ENCODE peak calls at places on chromosome 6, in nine cellular contexts. T is astrocyte of the spinal cord, C is fibroblast of lung, V is fibroblast of pulmonary artery, H is BJ, E is AG09309, B is A673, A is lower lobe of right lung, J is psoas muscle. G is an unnamed sample.

GRCh38 chr6:36443951-36444428 is 1.2 kb downstream of the KCTD20 start:
- DNase-seq in T (peak), C (peak), V (peak), H (no peak), E (no peak), B (peak), A (no peak), J (no peak), G (no peak)

GRCh38 chr6:85287158-85287557 is 162.7 kb upstream of the NT5E start:
- DNase-seq in T (no peak), C (no peak), V (no peak), H (no peak), E (no peak), B (no peak), A (no peak), J (no peak), G (no peak)

GRCh38 chr6:170093276-170093657 is 197.6 kb downstream of the DLL1 start:
- DNase-seq in T (no peak), C (no peak), V (no peak), H (no peak), E (no peak), B (no peak), A (peak), J (no peak), G (no peak)

GRCh38 chr6:11766589-11767450 is 11.8 kb downstream of the ADTRP start:
- DNase-seq in T (peak), C (peak), V (peak), H (peak), E (peak), B (peak), A (no peak), J (no peak), G (peak)

GRCh38 chr6:84183430-84183829 is 44.0 kb downstream of the CEP162 start:
- DNase-seq in T (no peak), C (no peak), V (no peak), H (no peak), E (no peak), B (no peak), A (no peak), J (no peak), G (peak)

GRCh38 chr6:164142312-164142711 is 727.8 kb downstream of the QKI start:
- DNase-seq in T (no peak), C (no peak), V (no peak), H (no peak), E (no peak), B (no peak), A (no peak), J (no peak), G (no peak)

GRCh38 chr6:129276986-129277385 is 394.0 kb downstream of the LAMA2 start:
- DNase-seq in T (no peak), C (no peak), V (peak), H (no peak), E (no peak), B (no peak), A (no peak), J (no peak), G (no peak)

GRCh38 chr6:130697661-130698535 is 129.3 kb upstream of the SMLR1 start:
- DNase-seq in T (peak), C (peak), V (peak), H (no peak), E (no peak), B (peak), A (no peak), J (no peak), G (peak)

GRCh38 chr6:52566853-52567279 is 10.0 kb downstream of the TRAM2 start:
- DNase-seq in T (peak), C (peak), V (peak), H (peak), E (peak), B (no peak), A (no peak), J (peak), G (peak)

GRCh38 chr6:65399355-65400084 is 307.5 kb downstream of the EYS start:
- DNase-seq in T (no peak), C (no peak), V (no peak), H (no peak), E (no peak), B (no peak), A (no peak), J (no peak), G (no peak)

GRCh38 chr6:65398851-65399250 is 308.2 kb downstream of the EYS start:
- DNase-seq in T (no peak), C (no peak), V (no peak), H (no peak), E (no peak), B (no peak), A (no peak), J (no peak), G (no peak)

DNA sequence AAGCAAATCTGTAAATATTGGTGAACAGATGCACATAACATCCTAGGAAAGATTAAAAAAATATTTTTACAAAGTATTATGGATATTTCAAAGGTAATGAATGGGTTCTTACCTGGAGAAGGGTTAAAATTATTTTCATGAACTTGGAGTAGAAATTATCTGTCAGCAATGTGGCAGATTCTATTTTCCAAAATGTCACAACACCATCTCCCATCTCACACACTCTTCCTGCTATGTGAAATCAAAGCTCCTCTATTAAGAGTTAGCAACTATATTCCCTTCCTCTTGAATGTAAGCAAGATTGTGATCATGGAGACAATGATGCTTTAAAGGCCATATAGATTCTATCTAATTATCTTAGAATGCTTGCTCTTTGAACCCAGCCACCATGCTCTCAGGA is 304.5 kb downstream of the EYS start:
- DNase-seq in T (no peak), C (no peak), V (no peak), H (no peak), E (no peak), B (no peak), A (no peak), J (no peak), G (no peak)
- H3K4me3 ChIP-seq in T (no peak), C (no peak), V (no peak), H (no peak), E (no peak), B (no peak), A (no peak), J (no peak), G (no peak)

DNA sequence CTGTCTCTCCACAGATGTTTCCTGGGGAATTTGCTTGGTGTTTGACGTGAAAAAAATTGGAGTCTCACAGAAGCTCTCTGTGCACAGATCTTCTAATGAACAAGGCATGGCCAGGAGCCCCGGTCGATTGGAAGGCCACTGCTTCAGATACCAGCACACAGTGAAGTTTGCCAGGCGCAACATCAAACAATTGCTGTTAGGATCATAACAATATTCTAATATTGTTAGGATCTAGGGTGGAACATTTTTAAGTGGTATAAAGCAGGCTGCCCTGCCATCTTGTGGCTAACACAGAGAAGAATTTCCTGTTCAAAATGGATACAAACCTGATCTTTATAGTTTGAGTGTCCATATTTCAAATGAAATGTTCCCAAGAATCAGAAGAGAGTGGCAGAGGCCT is 64.1 kb downstream of the C6orf118 start:
- DNase-seq in T (peak), C (no peak), V (peak), H (no peak), E (peak), B (peak), A (no peak), J (no peak), G (no peak)
- TF ChIP-seq CTCF in T (peak), C (no peak), V (peak), H (no peak), E (peak), B (peak), A (no peak), J (peak), G (peak)

GRCh38 chr6:161227004-161227950 is 46.6 kb downstream of the AGPAT4 start:
- DNase-seq in T (no peak), C (peak), V (no peak), H (no peak), E (no peak), B (no peak), A (no peak), J (no peak), G (no peak)

GRCh38 chr6:161228096-161228495 is 45.8 kb downstream of the AGPAT4 start:
- DNase-seq in T (peak), C (no peak), V (no peak), H (no peak), E (no peak), B (no peak), A (no peak), J (peak), G (no peak)

GRCh38 chr6:161226005-161226964 is 47.6 kb downstream of the AGPAT4 start:
- DNase-seq in T (no peak), C (no peak), V (no peak), H (no peak), E (no peak), B (no peak), A (no peak), J (no peak), G (no peak)

GRCh38 chr6:161230339-161230738 is 43.5 kb downstream of the AGPAT4 start:
- DNase-seq in T (no peak), C (no peak), V (no peak), H (no peak), E (no peak), B (no peak), A (no peak), J (no peak), G (no peak)

DNA sequence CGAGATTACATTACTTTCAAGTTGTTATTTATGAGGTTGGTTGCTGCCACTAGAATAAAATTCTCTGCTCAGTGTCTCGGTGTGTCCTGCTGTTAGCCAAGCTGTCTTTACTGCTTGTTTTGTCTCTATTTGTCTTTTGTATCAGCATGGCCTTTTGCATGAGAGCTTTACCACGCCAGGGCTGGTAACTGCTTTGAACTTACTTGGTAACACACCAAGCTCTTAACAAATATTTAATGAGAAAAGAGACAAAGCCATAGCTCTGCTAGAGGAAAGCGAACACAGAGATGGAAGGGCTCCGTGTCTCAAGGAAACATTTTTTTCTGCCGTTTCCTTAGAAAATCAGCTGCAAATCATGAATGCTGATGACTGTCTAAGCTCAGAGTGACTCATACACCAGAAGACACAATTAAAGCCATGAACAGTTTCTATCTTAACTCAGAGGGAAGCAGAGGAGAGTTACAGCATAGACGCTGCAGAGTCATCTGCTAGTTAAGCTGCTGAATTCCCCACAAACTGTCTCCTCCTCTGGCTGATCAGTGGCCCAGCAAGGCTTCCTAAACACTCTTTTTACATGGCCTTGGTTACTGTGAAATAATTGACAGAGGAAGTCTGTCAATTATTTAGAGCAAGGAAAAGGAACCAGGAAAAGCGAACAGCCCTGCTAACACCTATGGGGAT is 44.8 kb downstream of the AGPAT4 start:
- DNase-seq in T (peak), C (peak), V (peak), H (peak), E (peak), B (peak), A (no peak), J (no peak), G (peak)
- H3K4me3 ChIP-seq in T (peak), C (peak), V (no peak), H (no peak), E (peak), B (no peak), A (no peak), J (peak), G (peak)

GRCh38 chr6:127515794-127516675 is 3.1 kb downstream of the MTCL3 start:
- DNase-seq in T (peak), C (peak), V (peak), H (peak), E (no peak), B (peak), A (peak), J (peak), G (no peak)

GRCh38 chr6:127516676-127517273 is 2.4 kb downstream of the MTCL3 start:
- DNase-seq in T (peak), C (peak), V (peak), H (no peak), E (no peak), B (peak), A (no peak), J (no peak), G (no peak)

GRCh38 chr6:127513425-127513824 is 5.7 kb downstream of the MTCL3 start:
- DNase-seq in T (no peak), C (no peak), V (no peak), H (no peak), E (no peak), B (no peak), A (no peak), J (no peak), G (no peak)

GRCh38 chr6:127514396-127515227 is 4.5 kb downstream of the MTCL3 start:
- DNase-seq in T (peak), C (peak), V (peak), H (no peak), E (no peak), B (peak), A (peak), J (peak), G (no peak)

GRCh38 chr6:127515234-127515793 is 3.8 kb downstream of the MTCL3 start:
- DNase-seq in T (no peak), C (peak), V (peak), H (no peak), E (no peak), B (peak), A (no peak), J (no peak), G (no peak)
- TF ChIP-seq CTCF in T (peak), C (peak), V (no peak), H (no peak), E (no peak), B (peak), A (no peak), J (no peak), G (peak)

GRCh38 chr6:45320349-45320748 is 7.8 kb upstream of the RUNX2 start:
- DNase-seq in T (no peak), C (no peak), V (no peak), H (no peak), E (no peak), B (no peak), A (no peak), J (no peak), G (no peak)

GRCh38 chr6:45328523-45328922 is 393 bp downstream of the RUNX2 start:
- DNase-seq in T (no peak), C (no peak), V (no peak), H (no peak), E (no peak), B (no peak), A (no peak), J (no peak), G (no peak)

GRCh38 chr6:45326698-45327417 is 1.3 kb upstream of the RUNX2 start:
- DNase-seq in T (no peak), C (no peak), V (no peak), H (no peak), E (no peak), B (peak), A (no peak), J (no peak), G (no peak)

GRCh38 chr6:45327956-45328522 is at the start of gene RUNX2:
- DNase-seq in T (peak), C (peak), V (peak), H (peak), E (peak), B (peak), A (no peak), J (no peak), G (peak)

GRCh38 chr6:45323656-45324224 is 4.4 kb upstream of the RUNX2 start:
- DNase-seq in T (no peak), C (no peak), V (no peak), H (no peak), E (no peak), B (no peak), A (no peak), J (no peak), G (no peak)
- H3K4me3 ChIP-seq in T (no peak), C (no peak), V (no peak), H (no peak), E (no peak), B (no peak), A (no peak), J (no peak), G (no peak)

GRCh38 chr6:153003294-153003645 is 761 bp upstream of the MTRF1L start:
- DNase-seq in T (no peak), C (no peak), V (no peak), H (no peak), E (no peak), B (no peak), A (no peak), J (no peak), G (no peak)
- TF ChIP-seq CTCF in T (no peak), C (no peak), V (no peak), H (no peak), E (no peak), B (no peak), A (no peak), J (no peak), G (no peak)

DNA sequence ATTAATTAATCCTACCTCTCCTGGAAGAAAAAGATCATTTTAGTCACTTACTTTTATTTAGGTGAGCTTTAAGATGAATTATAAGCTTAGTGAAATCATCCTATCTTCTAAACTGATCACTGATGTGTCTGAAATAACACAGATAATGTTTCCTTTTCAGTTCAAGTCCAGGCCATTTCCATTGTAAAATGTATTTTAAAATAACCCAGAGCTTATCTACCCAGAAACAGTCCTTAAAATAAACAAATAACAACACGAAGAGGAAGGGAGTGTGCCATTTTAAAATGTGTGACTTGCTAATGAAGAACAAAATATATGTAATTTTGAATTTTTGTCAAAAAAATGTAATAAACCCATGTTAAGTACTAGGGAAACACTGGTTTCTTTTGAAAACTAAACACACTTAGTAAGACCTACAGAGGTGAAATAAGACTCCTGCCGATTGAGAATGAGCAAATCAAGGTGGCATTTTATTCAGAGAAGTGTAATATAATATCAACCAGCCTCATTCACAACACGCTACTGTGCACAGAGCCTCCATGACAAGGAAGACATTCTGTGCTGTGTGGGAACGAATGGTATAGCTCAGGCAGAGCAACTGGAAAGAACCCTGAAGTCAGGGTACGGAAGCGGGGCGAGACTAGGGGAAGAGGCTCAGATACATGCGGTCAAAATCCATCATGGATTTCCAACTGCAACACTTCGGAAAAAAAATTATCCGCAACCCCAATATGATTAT is 7.7 kb downstream of the LRP11 start:
- DNase-seq in T (peak), C (no peak), V (no peak), H (no peak), E (no peak), B (no peak), A (no peak), J (no peak), G (no peak)
- H3K4me3 ChIP-seq in T (peak), C (no peak), V (no peak), H (no peak), E (no peak), B (no peak), A (no peak), J (no peak), G (no peak)

DNA sequence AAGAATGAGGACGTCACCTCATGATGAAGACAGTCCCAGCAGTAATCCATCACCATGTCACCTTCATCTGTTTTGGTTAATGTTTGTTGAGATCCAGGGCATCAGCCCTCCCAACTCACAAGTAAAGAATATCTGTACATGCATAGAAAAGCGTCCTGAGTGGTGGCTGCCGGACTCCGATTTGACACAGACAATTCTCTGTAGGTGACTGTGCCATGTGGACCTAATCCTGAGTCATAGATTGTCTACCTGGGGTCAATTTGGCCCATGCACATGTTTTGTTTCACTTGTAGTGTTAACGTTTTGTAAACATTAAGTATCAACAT is 168.4 kb upstream of the UST start:
- DNase-seq in T (no peak), C (no peak), V (no peak), H (no peak), E (no peak), B (no peak), A (no peak), J (no peak), G (no peak)
- TF ChIP-seq CTCF in T (no peak), C (no peak), V (no peak), H (no peak), E (no peak), B (no peak), A (no peak), J (no peak), G (no peak)

DNA sequence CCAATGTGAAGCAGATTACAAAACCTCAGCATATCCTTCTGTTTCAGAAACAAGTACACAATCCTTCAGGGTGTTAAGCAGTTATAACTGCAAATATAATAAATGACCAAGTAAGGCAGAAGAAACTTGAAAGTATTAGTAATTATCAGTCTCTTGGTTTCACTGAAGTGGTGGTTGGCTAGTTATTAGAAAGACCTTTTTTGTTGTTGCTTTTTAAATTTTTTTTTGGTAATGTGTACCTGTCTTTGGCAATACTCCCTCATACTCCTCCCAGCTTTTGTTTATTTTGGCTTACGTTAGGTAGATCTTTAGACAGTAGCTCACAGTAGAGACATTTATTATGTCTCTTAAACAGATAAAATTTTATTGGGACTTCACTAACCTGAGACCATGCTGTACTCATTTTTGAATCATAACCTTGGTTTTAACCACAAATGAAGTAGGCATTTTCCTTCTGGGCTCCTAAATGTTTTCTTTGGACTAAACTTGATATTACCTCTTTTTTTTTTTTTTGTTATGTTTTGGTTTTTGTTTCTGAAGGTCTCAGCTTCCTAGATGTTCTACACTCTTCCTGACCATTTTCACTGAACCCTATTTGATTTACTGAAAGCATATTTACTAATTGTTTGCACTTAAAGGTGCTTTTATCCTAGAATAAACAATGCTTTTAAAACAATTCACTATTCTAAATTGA is 6.4 kb downstream of the CD2AP start:
- DNase-seq in T (peak), C (peak), V (no peak), H (no peak), E (peak), B (no peak), A (no peak), J (no peak), G (no peak)
- H3K4me3 ChIP-seq in T (no peak), C (no peak), V (no peak), H (no peak), E (no peak), B (no peak), A (no peak), J (no peak), G (peak)

G was measured in epithelial cell of proximal tubule.